ENCODE peak calls at places on chromosomes 6 and 20, in ten cellular contexts. G, Z, K, F, T, W, C, X, U and M are unnamed samples.

GRCh38 chr20:45894797-45895196 is 3.7 kb downstream of the CTSA start:
- DNase-seq in T (no peak), X (no peak), K (no peak), U (no peak), Z (no peak), G (no peak), F (no peak), C (no peak), W (no peak), M (no peak)

GRCh38 chr20:62411479-62412193 is 4.6 kb upstream of the CABLES2 start:
- DNase-seq in T (no peak), W (no peak), Z (no peak), X (no peak), F (peak), C (no peak), U (no peak), G (no peak), K (no peak), M (no peak)

GRCh38 chr20:59149678-59150504 is 13.7 kb upstream of the ZNF831 start:
- DNase-seq in U (no peak), T (no peak), F (no peak), K (no peak), G (no peak), Z (no peak), W (no peak), X (peak), C (no peak), M (peak)

GRCh38 chr6:126107475-126108121 is 121.3 kb downstream of the TRMT11 start:
- DNase-seq in F (no peak), U (no peak), X (no peak), C (peak), G (peak), Z (no peak), K (peak), W (peak), T (no peak), M (no peak)

GRCh38 chr20:32558526-32558925 is 26.6 kb downstream of the NOL4L start:
- DNase-seq in U (no peak), Z (no peak), W (no peak), X (no peak), T (no peak), K (no peak), G (no peak), C (no peak), F (no peak), M (no peak)

GRCh38 chr6:49888742-49889431 is 22.6 kb upstream of the CRISP1 start:
- DNase-seq in K (no peak), U (no peak), G (no peak), T (no peak), W (no peak), Z (no peak), X (no peak), C (no peak), F (no peak), M (no peak)

GRCh38 chr20:39853664-39854063 is 835.4 kb downstream of the MAFB start:
- DNase-seq in C (peak), K (peak), X (no peak), W (no peak), T (peak), G (peak), F (no peak), Z (no peak), U (no peak), M (no peak)

GRCh38 chr6:112549749-112550148 is 202.6 kb downstream of the RFPL4B start:
- DNase-seq in W (no peak), X (no peak), Z (no peak), F (no peak), K (no peak), U (no peak), C (no peak), G (no peak), T (no peak), M (no peak)

GRCh38 chr6:112951829-112952228 is 604.7 kb downstream of the RFPL4B start:
- DNase-seq in W (no peak), F (no peak), U (no peak), Z (no peak), K (no peak), G (peak), C (peak), X (no peak), T (peak), M (no peak)

GRCh38 chr6:6497541-6497940 is 91.0 kb upstream of the LY86 start:
- DNase-seq in F (no peak), Z (no peak), G (no peak), T (no peak), X (no peak), K (no peak), C (no peak), U (no peak), W (no peak), M (no peak)

GRCh38 chr20:62063601-62063980 is 2.1 kb downstream of the TAF4 start:
- DNase-seq in T (peak), Z (no peak), C (peak), K (peak), U (no peak), X (no peak), G (peak), W (peak), F (no peak), M (no peak)

GRCh38 chr6:142074516-142074915 is 58.2 kb upstream of the GJE1 start:
- DNase-seq in K (no peak), G (no peak), U (no peak), Z (no peak), C (peak), W (no peak), F (no peak), T (peak), X (no peak), M (no peak)

GRCh38 chr6:142075516-142076101 is 57.1 kb upstream of the GJE1 start:
- DNase-seq in T (peak), G (no peak), F (no peak), W (no peak), C (no peak), X (no peak), K (no peak), Z (no peak), U (no peak), M (no peak)

DNA sequence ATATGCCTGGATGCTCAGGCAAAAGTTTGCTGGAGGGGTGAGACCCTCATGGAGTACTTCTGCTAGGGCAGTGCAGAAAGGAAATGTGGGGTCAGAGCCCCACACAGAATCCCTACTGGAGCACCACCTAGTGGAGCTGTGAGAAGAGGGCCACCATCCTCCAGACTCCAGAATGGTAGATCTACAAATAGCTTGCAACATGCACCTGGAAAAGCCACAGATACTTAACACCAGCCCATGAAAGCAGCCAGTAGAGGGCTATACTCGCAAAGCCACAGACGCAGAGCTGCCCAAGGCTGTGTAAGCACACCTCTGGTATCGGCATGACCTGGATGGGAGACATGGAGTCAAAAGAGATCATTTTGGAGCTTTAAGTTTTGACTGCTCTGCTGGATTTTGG is 60.7 kb upstream of the GJE1 start:
- DNase-seq in Z (no peak), T (no peak), U (no peak), X (no peak), W (peak), F (no peak), G (no peak), K (no peak), C (no peak), M (no peak)
- TF ChIP-seq CTCF in Z (no peak), T (no peak), U (no peak), X (no peak), W (peak), F (no peak), G (no peak), K (no peak), C (peak), M (no peak)

DNA sequence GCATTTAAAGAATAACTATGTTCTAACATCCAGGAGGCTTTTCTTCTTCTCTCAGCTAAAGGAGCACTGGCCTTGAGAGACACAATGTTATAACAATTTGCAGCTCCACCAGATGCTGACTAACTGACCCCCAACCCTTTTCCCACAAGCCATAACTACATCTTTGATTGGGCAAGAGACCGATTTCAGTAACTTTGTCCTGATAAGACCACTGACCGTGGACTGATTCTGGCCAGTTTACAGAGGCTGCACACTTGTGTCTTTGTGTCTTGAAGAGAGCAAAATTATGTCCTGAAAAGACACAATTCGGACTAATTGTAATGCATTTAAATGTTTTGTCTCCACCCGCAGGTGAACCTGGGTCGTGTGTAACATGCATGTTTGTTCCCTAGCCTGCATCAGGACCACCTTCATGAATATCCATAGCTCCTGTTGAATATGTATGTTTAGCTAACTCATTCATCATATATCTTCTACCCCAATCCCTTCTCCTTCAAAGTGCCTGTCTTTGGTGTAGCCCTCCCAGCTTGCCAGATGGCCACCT is 22.3 kb downstream of the ABRACL start:
- DNase-seq in U (no peak), X (no peak), G (no peak), W (no peak), C (peak), F (no peak), K (no peak), Z (no peak), T (no peak), M (no peak)
- TF ChIP-seq CTCF in U (no peak), X (no peak), G (no peak), W (no peak), C (no peak), F (no peak), K (no peak), Z (no peak), T (no peak), M (no peak)

GRCh38 chr6:37525460-37526357 is 26.0 kb upstream of the CCDC167 start:
- DNase-seq in G (peak), T (peak), W (peak), C (peak), K (peak), F (no peak), X (no peak), Z (no peak), U (no peak), M (peak)
- TF ChIP-seq CTCF in G (no peak), T (no peak), W (peak), C (no peak), K (no peak), F (no peak), X (no peak), Z (no peak), U (no peak), M (no peak)

GRCh38 chr6:84728602-84729001 is 35.8 kb downstream of the TBX18 start:
- DNase-seq in F (no peak), C (peak), T (peak), U (no peak), Z (no peak), G (peak), X (no peak), W (no peak), K (no peak), M (no peak)
- TF ChIP-seq CTCF in F (no peak), C (peak), T (peak), U (no peak), Z (no peak), G (peak), X (no peak), W (peak), K (peak), M (peak)

DNA sequence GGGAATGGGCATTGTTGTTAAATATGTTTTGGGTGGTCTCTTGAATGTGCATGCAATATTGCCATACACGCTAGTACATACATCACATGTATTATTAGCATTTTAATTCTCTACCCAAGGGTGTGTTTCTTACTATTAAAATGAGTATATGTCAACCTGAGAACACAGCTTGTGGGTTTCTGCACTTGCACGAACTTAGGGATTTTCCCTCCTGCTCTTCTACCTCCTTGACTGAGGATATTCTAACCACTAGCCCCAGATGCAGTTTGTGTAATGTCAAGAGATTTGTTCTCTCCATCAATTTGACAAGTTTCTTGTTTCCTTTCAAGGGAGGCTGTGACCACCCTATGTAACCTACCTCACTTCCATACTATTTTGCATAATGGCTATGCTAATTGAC is 14.7 kb upstream of the SLC17A2 start:
- DNase-seq in U (no peak), T (no peak), W (no peak), G (no peak), K (no peak), C (no peak), F (no peak), X (no peak), Z (no peak), M (no peak)
- TF ChIP-seq CTCF in U (no peak), T (no peak), W (no peak), G (no peak), K (no peak), C (no peak), F (no peak), X (no peak), Z (no peak), M (no peak)

GRCh38 chr6:136568129-136568528 is 17.9 kb upstream of the MAP7 start:
- DNase-seq in F (no peak), C (no peak), W (no peak), G (no peak), U (no peak), T (no peak), X (no peak), K (no peak), Z (no peak), M (no peak)
- TF ChIP-seq CTCF in F (no peak), C (no peak), W (no peak), G (no peak), U (no peak), T (no peak), X (no peak), K (no peak), Z (no peak), M (no peak)